ENCODE peak calls at places on chromosomes 11 and 22, in six cellular contexts. One of them, this sample, is unnamed.

GRCh38 chr11:64900263-64900678 is 16.7 kb downstream of the ATG2A start:
- DNase-seq in GM23338: no peak
- DNase-seq in GM23248: no peak
- DNase-seq in neural progenitor cell: no peak
- DNase-seq in HCT116: no peak
- DNase-seq in SK-N-SH: no peak
- DNase-seq in this sample: no peak

GRCh38 chr11:111512296-111513239 is at the start of gene BTG4:
- DNase-seq in GM23338: peak
- DNase-seq in GM23248: peak
- DNase-seq in neural progenitor cell: peak
- DNase-seq in HCT116: no peak
- DNase-seq in SK-N-SH: peak
- DNase-seq in this sample: no peak

GRCh38 chr22:19641254-19641982 is 72.9 kb upstream of the SEPTIN5 start:
- DNase-seq in GM23338: peak
- DNase-seq in GM23248: peak
- DNase-seq in neural progenitor cell: peak
- DNase-seq in HCT116: peak
- DNase-seq in SK-N-SH: peak
- DNase-seq in this sample: no peak

GRCh38 chr22:47322854-47323253 is 560.4 kb downstream of the TBC1D22A start:
- DNase-seq in GM23338: no peak
- DNase-seq in GM23248: peak
- DNase-seq in neural progenitor cell: no peak
- DNase-seq in HCT116: no peak
- DNase-seq in SK-N-SH: no peak
- DNase-seq in this sample: no peak

GRCh38 chr11:62394825-62395538 is 23.9 kb upstream of the SCGB1A1 start:
- DNase-seq in GM23338: peak
- DNase-seq in GM23248: peak
- DNase-seq in neural progenitor cell: peak
- DNase-seq in HCT116: peak
- DNase-seq in SK-N-SH: peak
- DNase-seq in this sample: peak

GRCh38 chr22:36512333-36512732 is 5.5 kb upstream of the FOXRED2 start:
- DNase-seq in GM23338: no peak
- DNase-seq in GM23248: no peak
- DNase-seq in neural progenitor cell: no peak
- DNase-seq in HCT116: no peak
- DNase-seq in SK-N-SH: no peak
- DNase-seq in this sample: no peak

GRCh38 chr22:36833073-36833472 is 16.2 kb upstream of the PVALB start:
- DNase-seq in GM23338: no peak
- DNase-seq in GM23248: no peak
- DNase-seq in neural progenitor cell: no peak
- DNase-seq in HCT116: no peak
- DNase-seq in SK-N-SH: no peak
- DNase-seq in this sample: peak

GRCh38 chr22:50016988-50017700 is 4.6 kb upstream of the IL17REL start:
- DNase-seq in GM23338: no peak
- DNase-seq in GM23248: no peak
- DNase-seq in neural progenitor cell: peak
- DNase-seq in HCT116: no peak
- DNase-seq in SK-N-SH: peak
- DNase-seq in this sample: no peak

GRCh38 chr22:43171607-43172006 is 15.3 kb downstream of the TTLL12 start:
- DNase-seq in GM23338: no peak
- DNase-seq in GM23248: no peak
- DNase-seq in neural progenitor cell: no peak
- DNase-seq in HCT116: no peak
- DNase-seq in SK-N-SH: no peak
- DNase-seq in this sample: no peak

GRCh38 chr11:64839335-64839734 is 5.1 kb downstream of the CDC42BPG start:
- DNase-seq in GM23338: no peak
- DNase-seq in GM23248: no peak
- DNase-seq in neural progenitor cell: no peak
- DNase-seq in HCT116: no peak
- DNase-seq in SK-N-SH: no peak
- DNase-seq in this sample: no peak

GRCh38 chr11:61776561-61777075 is 15.8 kb downstream of the TMEM258 start:
- DNase-seq in GM23338: peak
- DNase-seq in GM23248: peak
- DNase-seq in neural progenitor cell: peak
- DNase-seq in HCT116: peak
- DNase-seq in SK-N-SH: peak
- DNase-seq in this sample: peak

GRCh38 chr11:119594639-119595249 is 134.3 kb downstream of the NECTIN1 start:
- DNase-seq in GM23338: no peak
- DNase-seq in GM23248: peak
- DNase-seq in neural progenitor cell: no peak
- DNase-seq in HCT116: no peak
- DNase-seq in SK-N-SH: no peak
- DNase-seq in this sample: no peak

GRCh38 chr22:45529966-45530575 is 27.4 kb downstream of the FBLN1 start:
- DNase-seq in GM23338: no peak
- DNase-seq in GM23248: peak
- DNase-seq in neural progenitor cell: no peak
- DNase-seq in HCT116: no peak
- DNase-seq in SK-N-SH: peak
- DNase-seq in this sample: no peak

GRCh38 chr11:2885676-2886081 is at the start of gene CDKN1C:
- DNase-seq in GM23338: peak
- DNase-seq in GM23248: peak
- DNase-seq in neural progenitor cell: peak
- DNase-seq in HCT116: peak
- DNase-seq in SK-N-SH: peak
- DNase-seq in this sample: peak

DNA sequence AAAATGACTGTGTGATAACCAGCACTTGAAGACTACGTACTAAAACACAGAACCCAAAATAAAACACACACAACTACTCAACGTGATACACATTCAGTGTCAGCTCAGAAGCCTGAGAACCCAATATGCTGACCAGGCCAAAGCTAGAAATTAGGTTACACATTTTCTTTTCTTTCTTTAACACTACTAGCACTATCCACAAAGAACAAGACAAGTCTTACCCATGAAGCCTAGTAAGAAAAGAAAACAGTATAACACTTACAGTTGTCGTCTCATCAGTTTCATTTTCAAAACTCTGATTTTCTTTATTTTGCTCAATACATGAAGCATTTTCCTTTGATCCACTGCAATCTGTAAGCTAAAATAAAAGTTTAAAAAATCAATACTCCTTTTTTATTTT is 472.9 kb downstream of the DLG2 start:
- DNase-seq in GM23338: no peak
- DNase-seq in GM23248: no peak
- DNase-seq in neural progenitor cell: no peak
- DNase-seq in HCT116: no peak
- DNase-seq in SK-N-SH: no peak
- DNase-seq in this sample: no peak
- TF ChIP-seq EZH2phosphoT487 in GM23338: no peak
- TF ChIP-seq EZH2phosphoT487 in GM23248: no peak
- TF ChIP-seq EZH2phosphoT487 in neural progenitor cell: no peak
- TF ChIP-seq EZH2phosphoT487 in HCT116: no peak
- TF ChIP-seq EZH2phosphoT487 in SK-N-SH: no peak
- TF ChIP-seq EZH2phosphoT487 in this sample: no peak

GRCh38 chr11:20021212-20021611 is 139.1 kb downstream of the DBX1 start:
- DNase-seq in GM23338: no peak
- DNase-seq in GM23248: no peak
- DNase-seq in neural progenitor cell: no peak
- DNase-seq in HCT116: no peak
- DNase-seq in SK-N-SH: no peak
- DNase-seq in this sample: no peak

GRCh38 chr11:20020716-20021115 is 139.6 kb downstream of the DBX1 start:
- DNase-seq in GM23338: no peak
- DNase-seq in GM23248: no peak
- DNase-seq in neural progenitor cell: no peak
- DNase-seq in HCT116: no peak
- DNase-seq in SK-N-SH: no peak
- DNase-seq in this sample: no peak

GRCh38 chr11:20022363-20023081 is 137.8 kb downstream of the DBX1 start:
- DNase-seq in GM23338: peak
- DNase-seq in GM23248: no peak
- DNase-seq in neural progenitor cell: peak
- DNase-seq in HCT116: no peak
- DNase-seq in SK-N-SH: no peak
- DNase-seq in this sample: peak

GRCh38 chr11:20023082-20023426 is 137.2 kb downstream of the DBX1 start:
- DNase-seq in GM23338: no peak
- DNase-seq in GM23248: no peak
- DNase-seq in neural progenitor cell: no peak
- DNase-seq in HCT116: no peak
- DNase-seq in SK-N-SH: no peak
- DNase-seq in this sample: no peak

GRCh38 chr11:20021771-20022362 is 138.4 kb downstream of the DBX1 start:
- DNase-seq in GM23338: no peak
- DNase-seq in GM23248: no peak
- DNase-seq in neural progenitor cell: peak
- DNase-seq in HCT116: no peak
- DNase-seq in SK-N-SH: no peak
- DNase-seq in this sample: no peak
- TF ChIP-seq EZH2phosphoT487 in GM23338: no peak
- TF ChIP-seq EZH2phosphoT487 in GM23248: no peak
- TF ChIP-seq EZH2phosphoT487 in neural progenitor cell: no peak
- TF ChIP-seq EZH2phosphoT487 in HCT116: no peak
- TF ChIP-seq EZH2phosphoT487 in SK-N-SH: no peak
- TF ChIP-seq EZH2phosphoT487 in this sample: no peak

DNA sequence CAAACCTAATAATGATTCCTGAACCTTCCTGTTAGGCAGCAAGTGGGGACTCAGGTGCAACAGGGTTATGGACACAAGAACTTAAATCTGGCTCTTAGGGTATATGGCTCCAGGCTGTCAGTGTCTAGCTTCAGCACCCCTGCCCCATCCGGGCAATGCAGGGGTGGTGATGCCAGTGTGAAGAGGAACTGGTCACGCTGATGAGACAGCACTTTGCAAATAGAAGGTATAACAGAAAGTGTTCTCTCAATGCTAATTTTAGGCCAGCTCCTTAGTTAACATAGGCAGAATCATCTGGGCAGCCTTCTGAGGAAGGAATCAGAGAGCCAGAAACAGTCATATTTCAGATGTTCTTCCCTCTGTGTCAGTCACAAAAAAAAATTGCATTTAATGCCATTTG is 41.2 kb downstream of the SYT9 start:
- DNase-seq in GM23338: no peak
- DNase-seq in GM23248: no peak
- DNase-seq in neural progenitor cell: no peak
- DNase-seq in HCT116: no peak
- DNase-seq in SK-N-SH: no peak
- DNase-seq in this sample: no peak
- TF ChIP-seq EZH2phosphoT487 in GM23338: no peak
- TF ChIP-seq EZH2phosphoT487 in GM23248: no peak
- TF ChIP-seq EZH2phosphoT487 in neural progenitor cell: no peak
- TF ChIP-seq EZH2phosphoT487 in HCT116: no peak
- TF ChIP-seq EZH2phosphoT487 in SK-N-SH: no peak
- TF ChIP-seq EZH2phosphoT487 in this sample: no peak

DNA sequence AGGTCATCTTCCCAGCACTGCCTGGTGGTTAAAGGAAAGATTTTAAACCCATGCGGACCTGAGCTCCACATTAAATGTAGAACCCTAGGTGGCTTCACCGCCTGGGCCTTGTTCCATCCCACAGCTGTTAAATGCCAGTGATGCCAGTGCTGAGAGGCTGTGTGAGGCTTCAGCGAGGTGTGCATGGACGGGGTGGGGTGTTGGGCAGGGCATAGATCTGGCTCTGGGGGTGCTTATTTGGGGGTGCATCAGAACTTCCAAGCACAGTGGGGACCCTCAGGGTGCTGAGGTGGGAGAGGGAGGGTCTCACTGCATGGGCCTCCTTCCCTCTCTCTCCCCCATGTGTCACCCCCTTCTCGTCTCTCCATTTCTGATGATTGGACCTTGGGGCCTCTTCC is 90.1 kb upstream of the B3GAT1 start:
- DNase-seq in GM23338: no peak
- DNase-seq in GM23248: no peak
- DNase-seq in neural progenitor cell: no peak
- DNase-seq in HCT116: no peak
- DNase-seq in SK-N-SH: no peak
- DNase-seq in this sample: no peak
- TF ChIP-seq EZH2phosphoT487 in GM23338: no peak
- TF ChIP-seq EZH2phosphoT487 in GM23248: no peak
- TF ChIP-seq EZH2phosphoT487 in neural progenitor cell: no peak
- TF ChIP-seq EZH2phosphoT487 in HCT116: no peak
- TF ChIP-seq EZH2phosphoT487 in SK-N-SH: no peak
- TF ChIP-seq EZH2phosphoT487 in this sample: no peak

GRCh38 chr11:57321996-57322880 is 2.5 kb downstream of the TNKS1BP1 start:
- DNase-seq in GM23338: peak
- DNase-seq in GM23248: peak
- DNase-seq in neural progenitor cell: peak
- DNase-seq in HCT116: peak
- DNase-seq in SK-N-SH: peak
- DNase-seq in this sample: no peak

GRCh38 chr11:57322881-57323467 is 1.8 kb downstream of the TNKS1BP1 start:
- DNase-seq in GM23338: no peak
- DNase-seq in GM23248: peak
- DNase-seq in neural progenitor cell: no peak
- DNase-seq in HCT116: no peak
- DNase-seq in SK-N-SH: no peak
- DNase-seq in this sample: no peak

GRCh38 chr11:57324886-57325734 is at the start of gene TNKS1BP1:
- DNase-seq in GM23338: peak
- DNase-seq in GM23248: peak
- DNase-seq in neural progenitor cell: peak
- DNase-seq in HCT116: peak
- DNase-seq in SK-N-SH: peak
- DNase-seq in this sample: peak

GRCh38 chr11:57324154-57324885 is 432 bp downstream of the TNKS1BP1 start:
- DNase-seq in GM23338: peak
- DNase-seq in GM23248: peak
- DNase-seq in neural progenitor cell: peak
- DNase-seq in HCT116: no peak
- DNase-seq in SK-N-SH: peak
- DNase-seq in this sample: no peak

GRCh38 chr11:57323503-57324153 is 1.1 kb downstream of the TNKS1BP1 start:
- DNase-seq in GM23338: no peak
- DNase-seq in GM23248: peak
- DNase-seq in neural progenitor cell: no peak
- DNase-seq in HCT116: no peak
- DNase-seq in SK-N-SH: no peak
- DNase-seq in this sample: no peak
- TF ChIP-seq EZH2phosphoT487 in GM23338: no peak
- TF ChIP-seq EZH2phosphoT487 in GM23248: no peak
- TF ChIP-seq EZH2phosphoT487 in neural progenitor cell: no peak
- TF ChIP-seq EZH2phosphoT487 in HCT116: no peak
- TF ChIP-seq EZH2phosphoT487 in SK-N-SH: no peak
- TF ChIP-seq EZH2phosphoT487 in this sample: no peak

This sample was measured in OCI-LY7.